ENCODE peak calls at places on chromosomes 3 and 15, in five cellular contexts. U, P, Z, R and Q are unnamed samples.

GRCh38 chr15:101456079-101456791 is 33.3 kb downstream of the PCSK6 start:
- DNase-seq in U (no peak), P (no peak), Z (no peak), R (no peak), Q (no peak)

GRCh38 chr15:58043192-58043903 is 22.2 kb downstream of the ALDH1A2 start:
- DNase-seq in U (no peak), P (peak; percentile 58), Z (no peak), R (no peak), Q (peak; percentile 45)

GRCh38 chr15:66224946-66225345 is 28.6 kb downstream of the MEGF11 start:
- DNase-seq in U (no peak), P (no peak), Z (no peak), R (no peak), Q (no peak)

GRCh38 chr3:52526151-52526561 is 7.5 kb downstream of the NT5DC2 start:
- DNase-seq in U (no peak), P (peak; percentile 32), Z (no peak), R (no peak), Q (peak; percentile 73)

GRCh38 chr3:125316949-125317348 is 58.2 kb downstream of the ZNF148 start:
- DNase-seq in U (no peak), P (no peak), Z (no peak), R (no peak), Q (no peak)

GRCh38 chr3:10371167-10371566 is 50.3 kb upstream of the SEC13 start:
- DNase-seq in U (no peak), P (no peak), Z (no peak), R (no peak), Q (no peak)

GRCh38 chr3:53819163-53819868 is 26.9 kb downstream of the CHDH start:
- DNase-seq in U (no peak), P (no peak), Z (no peak), R (no peak), Q (no peak)

GRCh38 chr3:172673210-172673679 is 37.6 kb downstream of the NCEH1 start:
- DNase-seq in U (no peak), P (peak; percentile 91), Z (peak; percentile 45), R (peak; percentile 80), Q (peak; percentile 83)

GRCh38 chr3:115657168-115657567 is 33.9 kb downstream of the GAP43 start:
- DNase-seq in U (no peak), P (peak; percentile 56), Z (no peak), R (no peak), Q (no peak)

GRCh38 chr3:170614214-170614966 is 28.5 kb upstream of the SLC7A14 start:
- DNase-seq in U (no peak), P (no peak), Z (no peak), R (no peak), Q (no peak)

GRCh38 chr15:78213425-78213750 is 21.0 kb downstream of the ACSBG1 start:
- DNase-seq in U (no peak), P (no peak), Z (no peak), R (no peak), Q (no peak)

GRCh38 chr3:10549617-10550228 is 44.3 kb upstream of the ATP2B2 start:
- DNase-seq in U (no peak), P (no peak), Z (no peak), R (no peak), Q (no peak)